ENCODE peak calls at places on chromosomes 13 and 19, in four cellular contexts. G is HepG2, K is K562, H is GM12878. V is an unnamed sample.

GRCh38 chr13:47146991-47147783 is 250.3 kb upstream of the HTR2A start:
- DNase-seq in G (no peak), K (no peak), H (peak), V (no peak)

GRCh38 chr13:36341718-36342117 is 4.5 kb downstream of the SPART start:
- DNase-seq in G (no peak), K (no peak), H (no peak), V (no peak)

GRCh38 chr13:113061271-113061625 is 44.3 kb upstream of the F7 start:
- DNase-seq in G (no peak), K (no peak), H (no peak), V (no peak)

GRCh38 chr19:45406165-45406956 is at the start of gene POLR1G:
- DNase-seq in G (peak), K (peak), H (peak), V (peak)

GRCh38 chr19:28023064-28023463 is 1189.9 kb downstream of the UQCRFS1 start:
- DNase-seq in G (no peak), K (no peak), H (no peak), V (no peak)

GRCh38 chr13:77781804-77782203 is 84.3 kb downstream of the SLAIN1 start:
- DNase-seq in G (no peak), K (no peak), H (no peak), V (no peak)

GRCh38 chr13:72141845-72142470 is 275.0 kb upstream of the DACH1 start:
- DNase-seq in G (no peak), K (no peak), H (no peak), V (no peak)

GRCh38 chr13:70841240-70842061 is 733.2 kb upstream of the KLHL1 start:
- DNase-seq in G (no peak), K (no peak), H (no peak), V (no peak)

GRCh38 chr19:3366761-3367571 is 583 bp downstream of the NFIC start:
- DNase-seq in G (no peak), K (peak), H (no peak), V (peak)

GRCh38 chr19:51777570-51778460 is 16.8 kb downstream of the FPR2 start:
- DNase-seq in G (peak), K (peak), H (no peak), V (peak)

GRCh38 chr13:50375792-50376191 is 360.5 kb downstream of the KCNRG start:
- DNase-seq in G (no peak), K (no peak), H (no peak), V (no peak)

GRCh38 chr13:40333238-40333637 is 333.2 kb downstream of the FOXO1 start:
- DNase-seq in G (no peak), K (no peak), H (no peak), V (no peak)

GRCh38 chr19:56831279-56831678 is 9.2 kb downstream of the PEG3 start:
- DNase-seq in G (no peak), K (no peak), H (no peak), V (no peak)

GRCh38 chr19:8505680-8506401 is 3.4 kb upstream of the PRAM1 start:
- DNase-seq in G (peak), K (peak), H (no peak), V (peak)

GRCh38 chr19:40623403-40624239 is 22.5 kb downstream of the LTBP4 start:
- DNase-seq in G (peak), K (peak), H (no peak), V (peak)

GRCh38 chr19:29873024-29873800 is 61.4 kb downstream of the CCNE1 start:
- DNase-seq in G (no peak), K (peak), H (no peak), V (peak)

GRCh38 chr13:37476874-37477273 is 121.7 kb downstream of the POSTN start:
- DNase-seq in G (no peak), K (no peak), H (no peak), V (no peak)

GRCh38 chr13:46197299-46197975 is 14.3 kb upstream of the LRRC63 start:
- DNase-seq in G (no peak), K (no peak), H (no peak), V (no peak)

GRCh38 chr13:74077847-74078246 is 56.4 kb downstream of the KLF12 start:
- DNase-seq in G (no peak), K (no peak), H (no peak), V (no peak)

GRCh38 chr13:46211116-46211515 is 612 bp upstream of the LRRC63 start:
- DNase-seq in G (no peak), K (peak), H (no peak), V (peak)

GRCh38 chr13:68923995-68924394 is 1183.6 kb upstream of the ATXN8OS start:
- DNase-seq in G (no peak), K (no peak), H (no peak), V (no peak)

GRCh38 chr13:68929055-68929454 is 1178.6 kb upstream of the ATXN8OS start:
- DNase-seq in G (no peak), K (no peak), H (no peak), V (no peak)

GRCh38 chr13:68927387-68928026 is 1180.1 kb upstream of the ATXN8OS start:
- DNase-seq in G (peak), K (no peak), H (no peak), V (peak)
- TF ChIP-seq SMC3 in G (peak), K (no peak), H (peak), V (peak)

DNA sequence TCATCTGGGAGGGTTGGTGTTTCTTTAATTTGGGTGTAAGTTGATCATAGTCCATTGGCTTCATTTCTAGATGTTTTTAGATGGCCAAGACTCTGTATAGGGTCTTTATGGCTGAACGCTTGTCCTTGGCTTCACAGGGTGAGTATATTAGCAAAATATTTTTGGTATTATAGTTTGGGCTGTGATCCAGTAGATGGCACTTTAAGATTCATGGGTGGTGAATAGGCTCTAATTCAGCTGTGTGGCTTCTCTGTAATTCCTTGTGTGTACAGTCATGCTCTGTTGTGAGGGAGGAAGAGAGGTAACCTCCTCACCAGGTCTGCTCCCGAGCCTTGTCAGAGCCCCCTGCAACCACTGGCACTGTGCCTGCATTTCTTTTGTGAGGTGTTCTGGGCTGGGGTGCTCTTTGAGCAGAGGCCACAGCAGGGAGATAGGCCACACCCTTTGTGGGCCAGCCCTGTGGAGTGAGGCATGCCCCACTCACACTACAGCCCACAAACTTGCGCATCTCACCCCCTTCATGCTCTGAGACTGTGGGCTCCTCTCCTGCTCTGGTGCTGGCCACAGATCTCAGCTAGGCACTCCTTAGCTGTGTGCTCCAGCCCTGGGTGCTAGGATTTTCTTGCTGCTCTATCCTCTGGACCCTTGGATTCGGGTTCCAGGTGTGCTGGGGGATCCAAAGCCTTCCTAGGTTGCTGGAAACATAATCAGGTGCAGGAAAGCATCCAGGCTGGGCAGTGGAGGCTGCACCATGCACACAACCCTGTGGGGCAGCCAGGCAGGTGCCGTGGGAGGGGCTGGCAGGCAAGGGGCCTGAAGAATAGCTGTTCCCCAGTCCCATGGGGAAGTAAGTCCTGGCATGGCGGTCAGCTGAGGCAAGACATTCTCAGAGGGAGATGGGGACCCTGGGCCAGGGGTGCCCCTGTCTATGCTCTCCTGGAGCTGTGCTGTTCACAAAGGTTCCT is 193.9 kb downstream of the GPC5 start:
- DNase-seq in G (no peak), K (no peak), H (no peak), V (no peak)
- TF ChIP-seq YY1 in G (no peak), K (no peak), H (no peak), V (no peak)

GRCh38 chr13:26968431-26969335 is 202.9 kb downstream of the USP12 start:
- DNase-seq in G (peak), K (peak), H (no peak), V (no peak)
- TF ChIP-seq SMC3 in G (no peak), K (no peak), H (no peak), V (no peak)

GRCh38 chr13:67554296-67554695 is 324.2 kb upstream of the PCDH9 start:
- DNase-seq in G (no peak), K (no peak), H (no peak), V (no peak)

GRCh38 chr13:67554746-67555452 is 324.8 kb upstream of the PCDH9 start:
- DNase-seq in G (no peak), K (no peak), H (no peak), V (no peak)

GRCh38 chr13:67549331-67549730 is 319.2 kb upstream of the PCDH9 start:
- DNase-seq in G (no peak), K (no peak), H (no peak), V (no peak)
- TF ChIP-seq YY1 in G (no peak), K (no peak), H (no peak), V (no peak)

V was measured in SK-N-SH.